ENCODE peak calls at places on chromosomes 12 and 14, in nine cellular contexts. W is fibroblast of lung, X is breast epithelium, N is ascending aorta, Y is pancreas, G is body of pancreas, B is psoas muscle, D is A549, A is HCT116. L is an unnamed sample.

GRCh38 chr12:113048716-113049127 is 7.8 kb upstream of the DTX1 start:
- DNase-seq in W (peak; percentile 71), X (no peak), N (no peak), Y (peak; percentile 68), G (peak; percentile 76), B (no peak), D (peak; percentile 73), A (peak; percentile 45), L (peak; percentile 76)

GRCh38 chr12:132282950-132283771 is 46.2 kb downstream of the GALNT9 start:
- DNase-seq in W (no peak), X (no peak), N (no peak), Y (no peak), G (no peak), B (no peak), D (no peak), A (no peak), L (no peak)

GRCh38 chr12:91123236-91123635 is 11.9 kb upstream of the LUM start:
- DNase-seq in W (no peak), X (no peak), N (no peak), Y (no peak), G (no peak), B (no peak), D (no peak), A (no peak), L (no peak)

GRCh38 chr12:122847921-122848421 is 12.7 kb downstream of the HIP1R start:
- DNase-seq in W (no peak), X (no peak), N (no peak), Y (no peak), G (no peak), B (no peak), D (no peak), A (no peak), L (no peak)

GRCh38 chr12:15636060-15636890 is 152.9 kb downstream of the EPS8 start:
- DNase-seq in W (no peak), X (no peak), N (no peak), Y (no peak), G (no peak), B (no peak), D (no peak), A (no peak), L (no peak)

GRCh38 chr12:104985206-104985605 is 910 bp upstream of the NOPCHAP1 start:
- DNase-seq in W (no peak), X (no peak), N (no peak), Y (no peak), G (no peak), B (no peak), D (peak; percentile 29), A (no peak), L (no peak)

GRCh38 chr12:69066420-69067373 is 133.7 kb upstream of the CPM start:
- DNase-seq in W (no peak), X (no peak), N (no peak), Y (no peak), G (no peak), B (no peak), D (no peak), A (no peak), L (no peak)

GRCh38 chr12:55738113-55739024 is 4.6 kb upstream of the GDF11 start:
- DNase-seq in W (peak; percentile 91), X (peak; percentile 68), N (peak; percentile 64), Y (peak; percentile 79), G (peak; percentile 82), B (peak; percentile 72), D (peak; percentile 79), A (peak; percentile 82), L (peak; percentile 90)

GRCh38 chr12:106863185-106863584 is 88.7 kb downstream of the RIC8B start:
- DNase-seq in W (peak; percentile 47), X (no peak), N (no peak), Y (no peak), G (no peak), B (no peak), D (no peak), A (no peak), L (no peak)

GRCh38 chr12:131735863-131736806 is 25.2 kb downstream of the SFSWAP start:
- DNase-seq in W (no peak), X (no peak), N (no peak), Y (no peak), G (no peak), B (no peak), D (no peak), A (no peak), L (no peak)

GRCh38 chr12:120197542-120197887 is 3.0 kb upstream of the GCN1 start:
- DNase-seq in W (no peak), X (no peak), N (no peak), Y (no peak), G (no peak), B (no peak), D (no peak), A (no peak), L (no peak)

GRCh38 chr12:5030066-5030465 is 13.6 kb upstream of the KCNA5 start:
- DNase-seq in W (no peak), X (no peak), N (no peak), Y (no peak), G (no peak), B (no peak), D (no peak), A (no peak), L (no peak)

GRCh38 chr14:99467338-99468075 is 13.2 kb downstream of the SETD3 start:
- DNase-seq in W (no peak), X (no peak), N (no peak), Y (no peak), G (no peak), B (no peak), D (no peak), A (no peak), L (no peak)

GRCh38 chr12:112900298-112901145 is 6.2 kb upstream of the OAS1 start:
- DNase-seq in W (peak; percentile 36), X (peak; percentile 26), N (no peak), Y (peak; percentile 36), G (peak; percentile 39), B (no peak), D (peak; percentile 79), A (peak; percentile 80), L (peak; percentile 49)

GRCh38 chr14:91649930-91650329 is 82.0 kb downstream of the CATSPERB start:
- DNase-seq in W (peak; percentile 59), X (no peak), N (no peak), Y (no peak), G (peak; percentile 19), B (no peak), D (peak; percentile 55), A (peak; percentile 26), L (peak; percentile 66)

GRCh38 chr14:102434647-102435175 is 72.0 kb downstream of the TECPR2 start:
- DNase-seq in W (no peak), X (no peak), N (no peak), Y (no peak), G (no peak), B (no peak), D (no peak), A (no peak), L (no peak)

GRCh38 chr14:100584056-100585031 is 2.9 kb downstream of the BEGAIN start:
- DNase-seq in W (no peak), X (no peak), N (no peak), Y (no peak), G (peak; percentile 7), B (peak; percentile 2), D (no peak), A (no peak), L (no peak)

GRCh38 chr14:61455351-61455750 is 134.0 kb downstream of the PRKCH start:
- DNase-seq in W (no peak), X (no peak), N (no peak), Y (no peak), G (no peak), B (no peak), D (no peak), A (no peak), L (no peak)

GRCh38 chr12:51270847-51271518 is 768 bp upstream of the SMAGP start:
- DNase-seq in W (peak; percentile 75), X (no peak), N (no peak), Y (peak; percentile 25), G (peak; percentile 17), B (no peak), D (peak; percentile 65), A (peak; percentile 61), L (peak; percentile 77)
- H3K4me3 ChIP-seq in W (peak overlapping the region; percentile 77), X (peak overlapping the region; percentile 79), N (peak overlapping the region; percentile 97), Y (peak overlapping the region; percentile 74), G (peak overlapping the region; percentile 77), B (peak overlapping the region; percentile 77), D (peak overlapping the region; percentile 68), A (peak overlapping the region; percentile 75), L (peak overlapping the region; percentile 76)

GRCh38 chr14:64444984-64445845 is 20.1 kb upstream of the AKAP5 start:
- DNase-seq in W (peak; percentile 58), X (peak; percentile 54), N (no peak), Y (no peak), G (no peak), B (no peak), D (peak; percentile 41), A (no peak), L (peak; percentile 47)
- TF ChIP-seq CTCF in W (no peak), X (no peak), N (no peak), Y (no peak), G (no peak), B (no peak), D (no peak), A (no peak), L (no peak)

DNA sequence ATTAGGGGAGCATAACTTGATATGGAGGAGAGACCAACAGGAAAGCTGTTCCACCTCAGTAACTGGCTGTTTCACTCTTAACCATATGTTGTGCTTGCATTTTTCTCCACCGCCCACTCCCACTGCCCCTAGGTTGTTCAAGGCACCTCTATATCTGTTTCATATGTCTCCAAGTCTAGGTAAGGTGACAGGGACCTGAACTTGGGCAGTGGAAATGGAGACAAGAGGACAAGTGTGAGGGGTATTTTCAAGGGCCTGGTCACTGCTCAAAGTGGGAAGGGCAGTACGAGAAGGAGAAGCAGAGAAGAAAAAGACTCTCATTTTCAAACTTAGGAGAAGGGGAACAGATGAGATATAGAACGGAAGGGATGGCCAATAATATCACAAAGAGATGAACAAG is 3.1 kb downstream of the SLC38A1 start:
- DNase-seq in W (no peak), X (no peak), N (no peak), Y (no peak), G (no peak), B (no peak), D (no peak), A (no peak), L (no peak)
- H3K4me3 ChIP-seq in W (peak overlapping the region; percentile 90), X (peak overlapping the region; percentile 73), N (peak overlapping the region; percentile 77), Y (no peak overlapping the region), G (no peak overlapping the region), B (peak overlapping the region; percentile 75), D (peak overlapping the region; percentile 66), A (peak overlapping the region; percentile 69), L (peak overlapping the region; percentile 91)

GRCh38 chr12:110775997-110776396 is 33.3 kb upstream of the PPP1CC start:
- DNase-seq in W (no peak), X (no peak), N (no peak), Y (no peak), G (no peak), B (no peak), D (no peak), A (no peak), L (no peak)

GRCh38 chr12:110780448-110780847 is 37.8 kb upstream of the PPP1CC start:
- DNase-seq in W (no peak), X (no peak), N (no peak), Y (no peak), G (no peak), B (no peak), D (no peak), A (no peak), L (no peak)

GRCh38 chr12:110776410-110776809 is 33.7 kb upstream of the PPP1CC start:
- DNase-seq in W (no peak), X (no peak), N (no peak), Y (no peak), G (no peak), B (no peak), D (no peak), A (no peak), L (no peak)

GRCh38 chr12:110782068-110782467 is 39.4 kb upstream of the PPP1CC start:
- DNase-seq in W (no peak), X (no peak), N (no peak), Y (no peak), G (no peak), B (no peak), D (no peak), A (no peak), L (no peak)

GRCh38 chr12:110778801-110779577 is 36.3 kb upstream of the PPP1CC start:
- DNase-seq in W (no peak), X (no peak), N (no peak), Y (no peak), G (no peak), B (no peak), D (no peak), A (no peak), L (no peak)
- TF ChIP-seq CTCF in W (no peak), X (no peak), N (no peak), Y (no peak), G (no peak), B (no peak), D (no peak), A (no peak), L (no peak)

L was measured in fibroblast of the aortic adventitia.